ENCODE peak calls at places on chromosomes 5 and 9, in nine cellular contexts. I is ovary; D is A673; M is lower leg skin; Q is IMR-90; S is HepG2; L is activated CD8-positive, alpha-beta T cell treated with anti-CD3 and anti-CD28 coated beads for 36 hours; J is psoas muscle; H is NB4. N is an unnamed sample.

GRCh38 chr9:83706703-83707517 is 848 bp downstream of the UBQLN1 start:
- DNase-seq in I (peak; percentile 15), D (peak; percentile 80), M (peak; percentile 26), Q (peak; percentile 19), S (peak; percentile 30), L (peak; percentile 86), J (peak; percentile 46), H (peak; percentile 85), N (peak; percentile 84)

GRCh38 chr9:71758785-71759184 is 9.5 kb downstream of the CEMIP2 start:
- DNase-seq in I (no peak), D (peak; percentile 20), M (no peak), Q (peak; percentile 50), S (peak; percentile 96), L (no peak), J (no peak), H (no peak), N (no peak)

GRCh38 chr5:125023673-125024072 is 277.2 kb upstream of the ZNF608 start:
- DNase-seq in I (no peak), D (no peak), M (no peak), Q (peak; percentile 39), S (no peak), L (no peak), J (no peak), H (no peak), N (no peak)

GRCh38 chr9:134004881-134005280 is 12.8 kb upstream of the VAV2 start:
- DNase-seq in I (no peak), D (no peak), M (no peak), Q (no peak), S (no peak), L (no peak), J (no peak), H (no peak), N (no peak)

GRCh38 chr5:92332039-92332438 is 948.9 kb upstream of the ARRDC3 start:
- DNase-seq in I (no peak), D (no peak), M (no peak), Q (peak; percentile 55), S (no peak), L (no peak), J (no peak), H (peak; percentile 9), N (no peak)

GRCh38 chr9:71741841-71742648 is 26.3 kb downstream of the CEMIP2 start:
- DNase-seq in I (no peak), D (no peak), M (no peak), Q (peak; percentile 93), S (peak; percentile 94), L (no peak), J (no peak), H (no peak), N (no peak)

GRCh38 chr9:14275331-14275730 is 38.6 kb downstream of the NFIB start:
- DNase-seq in I (no peak), D (no peak), M (no peak), Q (no peak), S (no peak), L (no peak), J (no peak), H (no peak), N (no peak)

GRCh38 chr9:97759611-97760288 is 62.6 kb upstream of the XPA start:
- DNase-seq in I (no peak), D (no peak), M (no peak), Q (no peak), S (peak; percentile 96), L (no peak), J (no peak), H (no peak), N (peak; percentile 60)

GRCh38 chr9:113454914-113455761 is 8.4 kb upstream of the RGS3 start:
- DNase-seq in I (peak; percentile 69), D (peak; percentile 54), M (peak; percentile 41), Q (peak; percentile 93), S (peak; percentile 83), L (peak; percentile 22), J (peak; percentile 41), H (peak; percentile 62), N (peak; percentile 53)

GRCh38 chr9:125774106-125774505 is 26.9 kb downstream of the PBX3 start:
- DNase-seq in I (no peak), D (no peak), M (no peak), Q (no peak), S (no peak), L (no peak), J (no peak), H (no peak), N (no peak)

GRCh38 chr5:76342474-76342873 is 60.6 kb upstream of the IQGAP2 start:
- DNase-seq in I (no peak), D (no peak), M (no peak), Q (no peak), S (no peak), L (no peak), J (no peak), H (no peak), N (no peak)

GRCh38 chr5:98193921-98194760 is 579.3 kb upstream of the RGMB start:
- DNase-seq in I (no peak), D (no peak), M (no peak), Q (no peak), S (no peak), L (no peak), J (no peak), H (no peak), N (no peak)

GRCh38 chr9:91181541-91181940 is 180.2 kb downstream of the AUH start:
- DNase-seq in I (no peak), D (no peak), M (no peak), Q (no peak), S (no peak), L (no peak), J (no peak), H (no peak), N (peak; percentile 36)

GRCh38 chr9:34378376-34379060 is 1.8 kb upstream of the MYORG start:
- DNase-seq in I (no peak), D (no peak), M (no peak), Q (no peak), S (no peak), L (no peak), J (no peak), H (no peak), N (no peak)

GRCh38 chr5:157665467-157666085 is 5.8 kb upstream of the C5orf52 start:
- DNase-seq in I (no peak), D (no peak), M (no peak), Q (peak; percentile 89), S (peak; percentile 12), L (no peak), J (no peak), H (peak; percentile 51), N (no peak)

GRCh38 chr5:151592855-151593408 is 1.8 kb upstream of the FAT2 start:
- DNase-seq in I (no peak), D (no peak), M (no peak), Q (no peak), S (peak; percentile 66), L (no peak), J (no peak), H (no peak), N (no peak)

GRCh38 chr5:56147106-56147505 is 86.0 kb downstream of the ANKRD55 start:
- DNase-seq in I (no peak), D (no peak), M (no peak), Q (no peak), S (no peak), L (no peak), J (no peak), H (no peak), N (no peak)

GRCh38 chr5:176134529-176135223 is 103.5 kb upstream of the SIMC1 start:
- DNase-seq in I (peak; percentile 71), D (no peak), M (no peak), Q (no peak), S (no peak), L (no peak), J (no peak), H (no peak), N (no peak)

GRCh38 chr5:141149812-141150211 is at the start of gene PCDHB6:
- DNase-seq in I (no peak), D (peak; percentile 84), M (no peak), Q (peak; percentile 3), S (peak; percentile 56), L (peak; percentile 28), J (no peak), H (peak; percentile 26), N (no peak)
- TF ChIP-seq CTCF in I (no peak), D (peak; percentile 66), M (no peak), Q (no peak), S (peak; percentile 72), L (no peak), J (no peak), H (peak; percentile 21), N (no peak)

GRCh38 chr5:5702934-5703333 is 280.5 kb downstream of the ICE1 start:
- DNase-seq in I (no peak), D (no peak), M (no peak), Q (no peak), S (no peak), L (no peak), J (no peak), H (no peak), N (no peak)

GRCh38 chr5:5704352-5704751 is 281.9 kb downstream of the ICE1 start:
- DNase-seq in I (no peak), D (no peak), M (no peak), Q (no peak), S (no peak), L (no peak), J (no peak), H (no peak), N (no peak)

GRCh38 chr5:5695266-5695665 is 272.8 kb downstream of the ICE1 start:
- DNase-seq in I (no peak), D (no peak), M (no peak), Q (no peak), S (no peak), L (no peak), J (no peak), H (no peak), N (no peak)

GRCh38 chr5:5700549-5700948 is 278.1 kb downstream of the ICE1 start:
- DNase-seq in I (no peak), D (no peak), M (no peak), Q (no peak), S (no peak), L (no peak), J (no peak), H (no peak), N (no peak)

GRCh38 chr5:5699062-5699461 is 276.6 kb downstream of the ICE1 start:
- DNase-seq in I (no peak), D (peak; percentile 7), M (no peak), Q (no peak), S (no peak), L (peak; percentile 6), J (no peak), H (no peak), N (no peak)
- TF ChIP-seq CTCF in I (no peak), D (peak; percentile 44), M (no peak), Q (no peak), S (peak; percentile 17), L (no peak), J (no peak), H (peak; percentile 25), N (no peak)

GRCh38 chr5:91074615-91075014 is 308.5 kb downstream of the ARRDC3 start:
- DNase-seq in I (no peak), D (peak; percentile 65), M (no peak), Q (peak; percentile 89), S (peak; percentile 5), L (no peak), J (no peak), H (no peak), N (no peak)
- TF ChIP-seq CTCF in I (no peak), D (peak; percentile 14), M (no peak), Q (peak; percentile 48), S (no peak), L (no peak), J (no peak), H (no peak), N (peak; percentile 17)

DNA sequence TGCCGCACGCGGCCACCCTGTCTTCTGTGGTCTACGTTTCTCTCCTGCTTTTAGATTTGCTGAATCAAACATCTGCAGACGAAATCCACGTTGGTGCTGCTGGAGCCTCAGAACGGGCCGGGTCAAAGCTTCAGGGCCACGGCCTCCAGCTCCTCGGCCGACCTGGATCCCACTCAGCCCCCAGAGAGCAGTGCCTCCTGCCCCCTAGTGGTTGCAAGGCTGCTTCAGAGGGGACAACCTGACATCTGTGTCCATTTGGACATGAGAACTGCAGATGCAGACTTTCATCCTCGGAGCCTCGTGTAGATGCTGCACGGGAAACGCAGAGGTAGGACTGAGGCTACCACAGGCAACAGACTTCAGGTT is 23.0 kb upstream of the SLC6A3 start:
- DNase-seq in I (no peak), D (peak; percentile 23), M (no peak), Q (no peak), S (peak; percentile 27), L (peak; percentile 58), J (no peak), H (no peak), N (no peak)
- TF ChIP-seq CTCF in I (no peak), D (peak; percentile 64), M (no peak), Q (peak; percentile 28), S (peak; percentile 78), L (peak; percentile 59), J (peak; percentile 38), H (peak; percentile 43), N (peak; percentile 50)

N was measured in osteocyte.